ENCODE peak calls at places on chromosomes 16 and 17, in ten cellular contexts. H is T-helper 2 cell; K is A549; A is GDM1; P is HepG2; Q is NCI-H460; T is T-helper 17 cell; O is activated CD8-positive, alpha-beta memory T cell treated with anti-CD3 and anti-CD28 coated beads, Interleukin-2, amount 50 U/mL, for 48 hours; W is substantia nigra; G is ecto neural progenitor cell. V is an unnamed sample.

GRCh38 chr17:27522028-27522639 is 65.9 kb downstream of the KSR1 start:
- DNase-seq in H (no peak), K (no peak), A (no peak), P (no peak), Q (no peak), T (no peak), O (no peak), W (no peak), G (no peak), V (no peak)

GRCh38 chr17:50923611-50924010 is 57.5 kb upstream of the TOB1 start:
- DNase-seq in H (no peak), K (no peak), A (no peak), P (no peak), Q (no peak), T (no peak), O (no peak), W (no peak), G (no peak), V (no peak)

GRCh38 chr17:49964539-49965521 is 4.2 kb upstream of the DLX4 start:
- DNase-seq in H (peak; percentile 17), K (no peak), A (no peak), P (no peak), Q (no peak), T (no peak), O (peak; percentile 69), W (no peak), G (no peak), V (no peak)

GRCh38 chr17:28523186-28523585 is 17.0 kb downstream of the FOXN1 start:
- DNase-seq in H (no peak), K (no peak), A (no peak), P (no peak), Q (no peak), T (no peak), O (no peak), W (no peak), G (no peak), V (no peak)

GRCh38 chr17:7862692-7863437 is 5.1 kb downstream of the CYB5D1 start:
- DNase-seq in H (peak; percentile 43), K (peak; percentile 66), A (peak; percentile 15), P (peak; percentile 91), Q (no peak), T (no peak), O (no peak), W (no peak), G (peak; percentile 73), V (peak; percentile 67)

GRCh38 chr16:77556203-77556602 is 121.4 kb upstream of the ADAMTS18 start:
- DNase-seq in H (no peak), K (no peak), A (no peak), P (peak; percentile 51), Q (no peak), T (no peak), O (no peak), W (no peak), G (peak; percentile 54), V (no peak)

GRCh38 chr17:51263001-51263400 is 2.7 kb downstream of the UTP18 start:
- DNase-seq in H (no peak), K (no peak), A (no peak), P (no peak), Q (no peak), T (no peak), O (no peak), W (no peak), G (no peak), V (no peak)

GRCh38 chr17:1724351-1724868 is at the start of gene WDR81:
- DNase-seq in H (peak; percentile 77), K (peak; percentile 90), A (peak; percentile 77), P (peak; percentile 72), Q (peak; percentile 72), T (peak; percentile 87), O (peak; percentile 93), W (peak; percentile 81), G (peak; percentile 97), V (peak; percentile 67)

GRCh38 chr17:7001562-7001961 is 5.7 kb downstream of the ALOX12 start:
- DNase-seq in H (no peak), K (peak; percentile 65), A (no peak), P (no peak), Q (no peak), T (no peak), O (no peak), W (no peak), G (no peak), V (peak; percentile 17)

GRCh38 chr17:45782889-45783592 is 1.1 kb upstream of the CRHR1 start:
- DNase-seq in H (no peak), K (peak; percentile 58), A (no peak), P (no peak), Q (peak; percentile 25), T (no peak), O (peak; percentile 89), W (peak; percentile 15), G (peak; percentile 88), V (no peak)

GRCh38 chr16:9489823-9490467 is 398.5 kb downstream of the HAPSTR1 start:
- DNase-seq in H (no peak), K (peak; percentile 8), A (no peak), P (no peak), Q (no peak), T (no peak), O (no peak), W (no peak), G (peak; percentile 53), V (no peak)

GRCh38 chr17:40886090-40886489 is 1.0 kb upstream of the KRT20 start:
- DNase-seq in H (no peak), K (no peak), A (no peak), P (no peak), Q (no peak), T (no peak), O (no peak), W (no peak), G (no peak), V (no peak)

GRCh38 chr16:49778202-49778601 is 77.7 kb downstream of the ZNF423 start:
- DNase-seq in H (no peak), K (no peak), A (no peak), P (no peak), Q (no peak), T (no peak), O (no peak), W (no peak), G (no peak), V (no peak)

V was measured in effector CD8-positive, alpha-beta T cell.